ENCODE peak calls at places on chromosomes 12 and 14, in five cellular contexts. W is effector memory CD4-positive, alpha-beta T cell; B is esophagus muscularis mucosa; A is GM06990; K is transverse colon. T is an unnamed sample.

GRCh38 chr14:30034049-30034635 is 106.5 kb upstream of the PRKD1 start:
- DNase-seq in B (no peak), A (no peak), K (no peak), W (no peak), T (no peak)

GRCh38 chr14:85195872-85196477 is 334.0 kb upstream of the FLRT2 start:
- DNase-seq in W (no peak), K (no peak), B (no peak), A (no peak), T (no peak)

GRCh38 chr12:46351861-46352595 is 20.5 kb downstream of the SLC38A2 start:
- DNase-seq in B (no peak), K (no peak), W (no peak), A (no peak), T (no peak)

GRCh38 chr14:80223696-80224465 is 12.6 kb upstream of the DIO2 start:
- DNase-seq in W (no peak), K (no peak), A (no peak), B (no peak), T (no peak)

GRCh38 chr14:90295870-90296516 is 35.7 kb downstream of the NRDE2 start:
- DNase-seq in W (no peak), A (no peak), B (no peak), K (no peak), T (no peak)

GRCh38 chr14:44945264-44945663 is 16.5 kb downstream of the KLHL28 start:
- DNase-seq in B (no peak), W (no peak), K (no peak), A (no peak), T (no peak)

GRCh38 chr14:102799684-102800562 is 22.7 kb downstream of the TRAF3 start:
- DNase-seq in W (no peak), K (no peak), B (no peak), A (no peak), T (peak; percentile 41)

GRCh38 chr14:69532561-69533335 is 41.9 kb downstream of the CCDC177 start:
- DNase-seq in B (no peak), W (no peak), K (peak; percentile 14), A (no peak), T (no peak)

GRCh38 chr12:118145113-118145797 is 9.3 kb downstream of the PEBP1 start:
- DNase-seq in K (no peak), W (no peak), B (no peak), A (peak; percentile 55), T (no peak)

GRCh38 chr14:37034410-37035285 is 137.8 kb downstream of the SLC25A21 start:
- DNase-seq in B (no peak), K (no peak), W (no peak), A (no peak), T (no peak)

GRCh38 chr12:105168006-105168405 is 60.5 kb downstream of the WASHC4 start:
- DNase-seq in B (no peak), K (no peak), W (no peak), A (no peak), T (no peak)

GRCh38 chr12:7937867-7938506 is 2.0 kb upstream of the SLC2A3 start:
- DNase-seq in W (no peak), K (no peak), A (no peak), B (no peak), T (no peak)

GRCh38 chr12:128829870-128830504 is 6.2 kb upstream of the SLC15A4 start:
- DNase-seq in B (no peak), W (no peak), A (peak; percentile 84), K (peak; percentile 38), T (no peak)

GRCh38 chr14:30445852-30446251 is 113.1 kb upstream of the G2E3 start:
- DNase-seq in W (no peak), K (no peak), A (no peak), B (no peak), T (no peak)

GRCh38 chr12:26032719-26033241 is 74.3 kb downstream of the RASSF8 start:
- DNase-seq in W (no peak), A (no peak), B (no peak), K (no peak), T (no peak)

GRCh38 chr12:124286414-124286813 is 8.5 kb upstream of the RFLNA start:
- DNase-seq in K (peak; percentile 39), A (no peak), W (no peak), B (no peak), T (peak; percentile 57)

GRCh38 chr12:130827432-130827831 is 11.6 kb downstream of the STX2 start:
- DNase-seq in W (no peak), B (no peak), K (no peak), A (no peak), T (no peak)

GRCh38 chr12:65282840-65283239 is 4.4 kb downstream of the MSRB3 start:
- DNase-seq in A (no peak), W (no peak), B (no peak), K (no peak), T (no peak)

GRCh38 chr14:82635931-82636330 is 1102.3 kb upstream of the SEL1L start:
- DNase-seq in A (no peak), W (no peak), K (no peak), B (no peak), T (no peak)

GRCh38 chr12:115322275-115322674 is 638.3 kb upstream of the TBX3 start:
- DNase-seq in A (peak; percentile 45), W (no peak), B (no peak), K (no peak), T (no peak)

GRCh38 chr12:6873094-6874006 is at the start of gene SPSB2:
- DNase-seq in K (peak; percentile 99), W (peak; percentile 97), A (peak; percentile 97), B (peak; percentile 99), T (peak; percentile 95)

GRCh38 chr12:124464062-124464461 is 103.3 kb downstream of the NCOR2 start:
- DNase-seq in W (no peak), B (no peak), K (no peak), A (no peak), T (no peak)

GRCh38 chr14:25406818-25407217 is 356.9 kb upstream of the STXBP6 start:
- DNase-seq in A (no peak), W (no peak), K (peak; percentile 41), B (no peak), T (no peak)

GRCh38 chr12:96265836-96266235 is 71.7 kb downstream of the ELK3 start:
- DNase-seq in A (no peak), K (no peak), W (no peak), B (no peak), T (no peak)
- H3K36me3 ChIP-seq in A (peaks cover 7% of the 10 kb centered on the region), K (no peaks in the 10 kb centered on the region), W (peaks cover 50% of the 10 kb centered on the region), B (peaks cover 4% of the 10 kb centered on the region), T (no peaks in the 10 kb centered on the region)

GRCh38 chr12:55694188-55694515 is 13.6 kb downstream of the ITGA7 start:
- DNase-seq in B (no peak), K (no peak), W (no peak), A (no peak), T (peak; percentile 30)

GRCh38 chr12:55696796-55697462 is 10.8 kb downstream of the ITGA7 start:
- DNase-seq in B (no peak), K (no peak), A (no peak), W (no peak), T (peak; percentile 49)

GRCh38 chr12:55697686-55698085 is 10.0 kb downstream of the ITGA7 start:
- DNase-seq in A (no peak), K (peak; percentile 5), B (no peak), W (no peak), T (no peak)

GRCh38 chr12:55694651-55695050 is 13.1 kb downstream of the ITGA7 start:
- DNase-seq in A (no peak), K (no peak), W (no peak), B (no peak), T (peak; percentile 36)

GRCh38 chr12:55696141-55696540 is 11.6 kb downstream of the ITGA7 start:
- DNase-seq in A (no peak), K (no peak), W (no peak), B (no peak), T (no peak)
- H3K36me3 ChIP-seq in A (no peaks in the 10 kb centered on the region), K (no peaks in the 10 kb centered on the region), W (no peaks in the 10 kb centered on the region), B (peaks cover 53% of the 10 kb centered on the region), T (no peaks in the 10 kb centered on the region)

DNA sequence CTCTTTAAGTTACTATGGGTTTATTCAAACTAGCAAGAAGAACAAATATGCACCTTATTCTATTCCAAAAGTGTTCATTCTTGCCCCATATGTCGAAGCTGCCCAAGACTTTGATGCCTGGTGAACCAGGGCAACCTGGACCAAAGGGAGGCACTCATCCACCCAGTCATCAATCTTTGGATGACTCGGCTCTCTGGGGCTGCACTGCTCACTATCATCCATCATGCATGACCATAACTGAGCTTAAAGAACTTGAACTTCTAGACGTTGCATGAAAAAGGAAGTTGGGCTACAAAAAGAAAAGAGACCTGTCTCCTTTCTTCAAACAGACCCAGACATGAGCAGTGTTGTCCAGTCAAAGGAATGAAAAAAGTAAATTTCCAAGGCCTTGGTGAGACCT is 1.2 kb downstream of the KRT4 start:
- DNase-seq in W (no peak), K (no peak), B (no peak), A (no peak), T (no peak)
- H3K36me3 ChIP-seq in W (no peaks in the 10 kb centered on the region), K (no peaks in the 10 kb centered on the region), B (no peaks in the 10 kb centered on the region), A (no peaks in the 10 kb centered on the region), T (no peaks in the 10 kb centered on the region)

GRCh38 chr12:14946162-14946561 is 7.8 kb upstream of the ERP27 start:
- DNase-seq in K (no peak), A (no peak), B (no peak), W (no peak), T (no peak)
- H3K36me3 ChIP-seq in K (no peaks in the 10 kb centered on the region), A (peaks cover 34% of the 10 kb centered on the region), B (no peaks in the 10 kb centered on the region), W (peaks cover 82% of the 10 kb centered on the region), T (no peaks in the 10 kb centered on the region)

DNA sequence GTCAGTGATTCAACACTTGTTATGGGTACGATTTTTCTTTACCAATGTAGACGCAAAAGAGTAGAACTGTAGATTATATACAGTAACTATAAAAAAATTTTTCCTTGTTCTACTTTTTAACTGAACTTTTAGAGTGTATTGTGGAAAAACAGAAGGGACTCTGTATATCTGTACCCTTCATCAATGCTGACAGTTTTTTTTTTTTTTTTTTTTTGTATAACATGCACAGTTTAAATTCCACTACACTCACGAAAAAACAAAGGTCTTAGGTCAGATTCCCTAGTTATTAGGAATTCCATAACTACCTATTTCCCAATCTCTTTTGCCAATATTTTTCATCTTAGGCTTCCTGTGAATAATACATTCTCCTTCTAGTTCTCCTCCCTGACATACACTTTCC is 6.4 kb downstream of the DDHD1 start:
- DNase-seq in K (no peak), B (no peak), W (no peak), A (no peak), T (no peak)
- H3K36me3 ChIP-seq in K (no peaks in the 10 kb centered on the region), B (no peaks in the 10 kb centered on the region), W (no peaks in the 10 kb centered on the region), A (no peaks in the 10 kb centered on the region), T (no peaks in the 10 kb centered on the region)

GRCh38 chr14:106665814-106666213 is 1139.4 kb downstream of the TMEM121 start:
- DNase-seq in A (peak; percentile 25), B (peak; percentile 29), K (no peak), W (no peak), T (no peak)

GRCh38 chr14:106670006-106670405 is 1143.6 kb downstream of the TMEM121 start:
- DNase-seq in W (no peak), K (no peak), A (no peak), B (peak; percentile 57), T (no peak)

GRCh38 chr14:106662947-106663346 is 1136.6 kb downstream of the TMEM121 start:
- DNase-seq in K (no peak), W (no peak), A (no peak), B (peak; percentile 24), T (no peak)

DNA sequence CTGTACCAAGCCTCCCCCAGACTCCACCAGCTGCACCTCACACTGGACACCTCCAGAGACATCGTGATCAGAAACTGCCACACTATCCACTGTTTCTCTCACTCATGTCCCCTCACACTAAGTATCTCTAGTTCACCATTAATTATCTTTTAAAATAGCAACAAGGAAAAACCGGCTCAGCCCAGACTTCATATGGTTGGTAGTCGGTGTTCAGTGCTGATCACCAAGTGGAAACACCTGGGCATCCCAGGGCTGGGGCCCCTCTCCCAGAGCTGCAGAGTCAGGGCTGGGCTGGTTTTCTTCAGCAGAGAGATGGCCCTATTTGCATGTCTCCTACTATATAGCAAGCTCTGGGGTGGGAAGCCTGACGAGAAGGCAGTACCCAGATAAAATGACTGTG is 1140.0 kb downstream of the TMEM121 start:
- DNase-seq in A (no peak), W (no peak), B (peak; percentile 53), K (no peak), T (no peak)
- H3K36me3 ChIP-seq in A (no peaks in the 10 kb centered on the region), W (no peaks in the 10 kb centered on the region), B (no peaks in the 10 kb centered on the region), K (no peaks in the 10 kb centered on the region), T (no peaks in the 10 kb centered on the region)